ENCODE peak calls at places on chromosomes 16 and 17, in four cellular contexts. W is uterus, A is prostate gland, P is IMR-90. K is an unnamed sample.

GRCh38 chr17:60439501-60439900 is 17.2 kb downstream of the CHCT1 start:
- DNase-seq in W (no peak), A (no peak), P (peak; percentile 68), K (no peak)

GRCh38 chr16:87657621-87658192 is 55.4 kb downstream of the JPH3 start:
- DNase-seq in W (no peak), P (no peak), A (no peak), K (peak; percentile 12)

GRCh38 chr16:85420501-85421337 is 192.4 kb upstream of the GSE1 start:
- DNase-seq in P (peak; percentile 20), W (peak; percentile 35), A (no peak), K (peak; percentile 87)

GRCh38 chr16:11503566-11503965 is 83.2 kb downstream of the LITAF start:
- DNase-seq in P (no peak), W (no peak), A (no peak), K (no peak)

GRCh38 chr17:17141279-17141678 is 64.9 kb downstream of the PLD6 start:
- DNase-seq in P (no peak), A (no peak), W (no peak), K (no peak)

GRCh38 chr16:27326738-27327585 is 13.2 kb downstream of the IL4R start:
- DNase-seq in P (peak; percentile 97), W (peak; percentile 94), A (peak; percentile 66), K (no peak)

GRCh38 chr16:9136596-9136995 is 45.2 kb downstream of the HAPSTR1 start:
- DNase-seq in W (no peak), A (no peak), P (no peak), K (no peak)

GRCh38 chr16:85327731-85328664 is 215.7 kb upstream of the CIBAR2 start:
- DNase-seq in W (no peak), P (no peak), A (no peak), K (peak; percentile 29)

GRCh38 chr17:81513669-81514484 is 1.3 kb upstream of the ACTG1 start:
- DNase-seq in A (peak; percentile 53), P (peak; percentile 68), W (peak; percentile 62), K (peak; percentile 36)

GRCh38 chr17:37273419-37274051 is 102.2 kb upstream of the C17orf78 start:
- DNase-seq in P (peak; percentile 84), A (no peak), W (no peak), K (no peak)

GRCh38 chr17:69067274-69068047 is 6.7 kb upstream of the ABCA9 start:
- DNase-seq in A (no peak), P (no peak), W (no peak), K (no peak)

GRCh38 chr17:5821057-5821456 is 236.7 kb upstream of the NLRP1 start:
- DNase-seq in P (peak; percentile 29), A (no peak), W (no peak), K (no peak)

GRCh38 chr17:78990349-78991016 is 10.8 kb upstream of the LGALS3BP start:
- DNase-seq in P (no peak), A (no peak), W (no peak), K (no peak)

GRCh38 chr17:29292992-29293889 is 707 bp downstream of the NUFIP2 start:
- DNase-seq in A (peak; percentile 37), P (peak; percentile 34), W (peak; percentile 46), K (peak; percentile 78)

DNA sequence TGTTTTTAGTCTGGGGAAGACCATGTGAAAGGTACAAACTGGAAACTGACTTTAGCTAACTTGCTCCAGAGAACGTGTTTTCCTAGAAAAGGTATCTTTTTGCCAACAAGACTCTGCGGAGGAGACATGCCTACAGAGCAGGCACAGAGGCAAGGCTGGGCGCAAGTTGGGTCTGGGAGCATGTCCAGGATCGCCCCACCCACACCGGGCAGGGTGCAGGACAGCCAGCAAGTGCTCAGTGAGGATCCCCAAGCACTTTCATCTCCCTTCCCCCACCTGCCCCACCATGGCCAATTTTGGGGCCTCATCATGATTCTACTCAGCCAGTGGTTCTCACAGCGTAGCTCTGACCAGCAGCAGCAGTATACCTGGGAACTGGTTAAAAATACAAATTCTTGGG is 18.2 kb upstream of the ROGDI start:
- DNase-seq in W (no peak), P (no peak), A (no peak), K (no peak)
- TF ChIP-seq POLR2A in W (no peak), P (no peak), A (no peak), K (no peak)

GRCh38 chr17:50149425-50150353 is 788 bp downstream of the PPP1R9B start:
- DNase-seq in A (peak; percentile 47), P (peak; percentile 48), W (no peak), K (peak; percentile 81)
- TF ChIP-seq POLR2A in A (peak; percentile 24), P (no peak), W (no peak), K (peak; percentile 22)

GRCh38 chr16:3716831-3717234 is 491 bp downstream of the TRAP1 start:
- DNase-seq in P (no peak), A (no peak), W (no peak), K (peak; percentile 72)

GRCh38 chr16:3718019-3718391 is 681 bp upstream of the TRAP1 start:
- DNase-seq in P (no peak), W (no peak), A (no peak), K (no peak)

GRCh38 chr16:3715430-3715829 is 1.9 kb downstream of the TRAP1 start:
- DNase-seq in P (no peak), A (no peak), W (no peak), K (no peak)

GRCh38 chr16:3718628-3719027 is 1.3 kb upstream of the TRAP1 start:
- DNase-seq in W (no peak), A (no peak), P (no peak), K (no peak)

DNA sequence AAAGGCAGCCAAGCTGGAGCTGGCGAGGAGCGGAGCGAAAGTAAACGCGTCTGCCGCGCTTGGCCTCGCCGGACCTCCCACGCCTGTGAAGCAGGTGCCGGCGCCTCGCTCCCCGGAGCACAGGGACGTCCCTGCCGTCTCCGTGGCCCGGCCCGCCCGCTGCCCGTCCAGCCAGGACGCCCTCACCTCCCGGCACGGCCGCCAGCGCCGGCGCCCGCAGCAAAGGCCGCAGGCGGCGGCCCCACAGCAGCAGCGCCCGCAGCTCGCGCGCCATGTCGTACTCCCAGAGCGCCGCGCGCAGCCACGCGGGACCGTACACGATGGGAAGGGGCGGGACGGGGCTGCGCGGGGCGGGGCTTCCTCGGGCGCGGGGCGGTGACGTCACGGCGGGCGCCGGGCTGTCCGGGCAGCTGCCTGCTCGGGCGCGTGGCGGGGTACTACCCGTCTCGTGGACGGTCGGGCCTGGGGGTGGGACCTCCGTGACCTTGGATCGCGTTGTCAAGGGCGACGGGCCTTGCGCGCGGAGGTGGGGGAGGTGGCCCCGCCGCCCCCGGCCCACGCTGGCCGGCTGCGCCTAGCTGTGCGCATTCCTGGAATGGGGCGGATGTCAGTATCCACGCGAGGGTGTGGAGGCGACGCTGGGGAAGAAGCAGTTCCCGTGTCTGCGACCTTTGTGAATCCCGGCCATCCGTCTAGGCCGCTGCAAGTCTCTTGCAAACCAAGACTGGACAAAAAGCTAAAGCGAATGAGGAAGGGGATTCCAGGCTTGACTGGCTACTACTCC is at the start of gene TRAP1:
- DNase-seq in A (peak; percentile 83), P (peak; percentile 75), W (peak; percentile 85), K (peak; percentile 92)
- TF ChIP-seq POLR2A in A (peak; percentile 57), P (peak; percentile 87), W (peak; percentile 91), K (peak; percentile 89)

GRCh38 chr16:30724641-30725464 is 23.4 kb upstream of the PHKG2 start:
- DNase-seq in P (no peak), W (no peak), A (no peak), K (no peak)
- TF ChIP-seq POLR2A in P (no peak), W (no peak), A (no peak), K (no peak)

DNA sequence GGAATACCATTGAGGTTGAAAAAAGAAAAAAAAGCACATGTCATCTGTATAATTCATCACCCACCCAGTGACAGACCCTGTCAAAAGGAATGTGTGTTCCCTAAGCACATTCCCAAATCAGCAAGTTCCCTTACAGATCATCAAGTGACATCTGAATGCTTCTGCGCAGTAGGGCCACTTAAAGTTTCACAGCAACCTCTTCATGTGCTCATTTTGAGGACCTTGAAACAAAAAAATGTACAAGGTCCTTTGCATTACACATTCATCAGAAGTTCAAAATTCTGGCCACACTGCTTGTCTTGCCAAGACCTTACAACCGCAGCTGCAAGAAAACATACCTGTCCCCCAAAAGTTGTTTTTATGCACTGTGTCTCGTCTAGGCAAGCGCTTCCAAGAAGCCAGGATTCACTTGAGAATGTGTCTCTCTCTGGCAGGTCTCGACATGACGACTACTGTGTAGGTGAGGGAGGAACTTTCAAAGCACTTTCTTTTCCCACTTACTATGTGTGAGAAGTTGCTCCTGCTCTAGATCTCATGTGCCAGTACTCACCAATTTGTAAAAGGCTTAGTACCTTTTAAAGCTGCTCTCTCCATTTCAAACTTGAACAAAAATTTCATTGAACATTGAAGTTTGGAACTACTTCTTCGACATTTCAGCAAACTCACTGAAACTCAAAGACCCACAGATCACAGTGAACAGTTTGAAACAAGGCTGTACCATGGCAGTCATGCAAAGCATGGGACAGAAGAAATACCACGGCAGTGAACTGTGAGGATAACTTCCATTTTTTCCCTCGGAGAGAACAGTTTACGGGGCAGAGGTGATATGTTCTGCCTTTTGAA is 4.3 kb upstream of the POLG2 start:
- DNase-seq in A (no peak), W (no peak), P (no peak), K (no peak)
- TF ChIP-seq POLR2A in A (no peak), W (no peak), P (no peak), K (no peak)